ENCODE peak calls at places on chromosomes 13 and 19, in nine cellular contexts. X is IMR-90, H is lower lobe of right lung, M is endothelial cell of umbilical vein, V is cardiac muscle cell, Z is tibial nerve, L is Panc1, G is BJ, Q is right atrium auricular region. D is an unnamed sample.

GRCh38 chr19:29841559-29842367 is 30.0 kb downstream of the CCNE1 start:
- DNase-seq in X (peak), H (no peak), M (peak), V (peak), Z (no peak), L (no peak), G (no peak), Q (no peak), D (peak)

GRCh38 chr13:63393112-63393511 is 1977.5 kb upstream of the PCDH20 start:
- DNase-seq in X (peak), H (no peak), M (no peak), V (peak), Z (no peak), L (no peak), G (no peak), Q (no peak), D (peak)

GRCh38 chr19:38556521-38557174 is 61.1 kb downstream of the MAP4K1 start:
- DNase-seq in X (no peak), H (no peak), M (no peak), V (peak), Z (no peak), L (peak), G (no peak), Q (no peak), D (peak)

GRCh38 chr19:57686727-57687126 is 5.0 kb downstream of the ZNF551 start:
- DNase-seq in X (no peak), H (no peak), M (no peak), V (no peak), Z (no peak), L (no peak), G (no peak), Q (no peak), D (no peak)

GRCh38 chr19:22807061-22807835 is 23.3 kb upstream of the ZNF99 start:
- DNase-seq in X (no peak), H (no peak), M (no peak), V (no peak), Z (no peak), L (no peak), G (no peak), Q (peak), D (no peak)

GRCh38 chr19:33064778-33065550 is at the start of gene RHPN2:
- DNase-seq in X (peak), H (peak), M (peak), V (peak), Z (no peak), L (no peak), G (no peak), Q (no peak), D (peak)

GRCh38 chr13:35723061-35723461 is 246.6 kb upstream of the MAB21L1 start:
- DNase-seq in X (peak), H (no peak), M (no peak), V (peak), Z (peak), L (no peak), G (no peak), Q (no peak), D (peak)

GRCh38 chr13:93963266-93964131 is 516.0 kb downstream of the DCT start:
- DNase-seq in X (peak), H (no peak), M (no peak), V (peak), Z (no peak), L (peak), G (no peak), Q (no peak), D (peak)

GRCh38 chr13:84760956-84761355 is 878.7 kb upstream of the SLITRK1 start:
- DNase-seq in X (no peak), H (no peak), M (no peak), V (no peak), Z (no peak), L (no peak), G (no peak), Q (no peak), D (no peak)

GRCh38 chr19:47036233-47036651 is 12.2 kb downstream of the TMEM160 start:
- DNase-seq in X (no peak), H (peak), M (no peak), V (no peak), Z (no peak), L (no peak), G (no peak), Q (no peak), D (no peak)

GRCh38 chr13:100128373-100128772 is 39.5 kb downstream of the PCCA start:
- DNase-seq in X (peak), H (no peak), M (no peak), V (no peak), Z (no peak), L (no peak), G (no peak), Q (no peak), D (peak)

GRCh38 chr19:17553256-17553655 is 2.2 kb upstream of the COLGALT1 start:
- DNase-seq in X (peak), H (no peak), M (peak), V (peak), Z (peak), L (no peak), G (peak), Q (peak), D (peak)

GRCh38 chr19:47598407-47599349 is 10.3 kb upstream of the BICRA start:
- DNase-seq in X (peak), H (no peak), M (peak), V (peak), Z (peak), L (peak), G (peak), Q (peak), D (peak)

GRCh38 chr19:18098891-18099622 is 1.5 kb downstream of the MAST3 start:
- DNase-seq in X (no peak), H (peak), M (no peak), V (no peak), Z (no peak), L (no peak), G (no peak), Q (no peak), D (no peak)

GRCh38 chr19:19554074-19555023 is 16.3 kb downstream of the CILP2 start:
- DNase-seq in X (peak), H (peak), M (no peak), V (peak), Z (peak), L (no peak), G (no peak), Q (no peak), D (peak)

GRCh38 chr13:108495686-108496363 is 133.6 kb upstream of the MYO16 start:
- DNase-seq in X (no peak), H (no peak), M (no peak), V (peak), Z (no peak), L (no peak), G (no peak), Q (no peak), D (peak)

GRCh38 chr13:113646376-113646775 is 11.6 kb downstream of the ATP4B start:
- DNase-seq in X (no peak), H (no peak), M (no peak), V (no peak), Z (no peak), L (no peak), G (no peak), Q (no peak), D (no peak)

GRCh38 chr13:81917829-81918228 is 1576.9 kb upstream of the SPRY2 start:
- DNase-seq in X (no peak), H (no peak), M (no peak), V (no peak), Z (no peak), L (no peak), G (no peak), Q (no peak), D (no peak)

GRCh38 chr13:25928941-25929505 is 122.8 kb downstream of the SHISA2 start:
- DNase-seq in X (no peak), H (no peak), M (no peak), V (no peak), Z (no peak), L (no peak), G (no peak), Q (no peak), D (peak)

GRCh38 chr19:6092329-6093286 is 17.7 kb downstream of the RFX2 start:
- DNase-seq in X (peak), H (peak), M (peak), V (peak), Z (peak), L (no peak), G (peak), Q (peak), D (peak)

GRCh38 chr19:33700408-33700757 is 78.6 kb downstream of the CHST8 start:
- DNase-seq in X (no peak), H (no peak), M (no peak), V (no peak), Z (no peak), L (no peak), G (no peak), Q (no peak), D (no peak)

GRCh38 chr13:100673831-100674362 is 698 bp downstream of the TMTC4 start:
- DNase-seq in X (peak), H (peak), M (peak), V (peak), Z (peak), L (no peak), G (peak), Q (peak), D (peak)

GRCh38 chr13:35470671-35471465 is 5.6 kb downstream of the MAB21L1 start:
- DNase-seq in X (peak), H (no peak), M (peak), V (peak), Z (peak), L (no peak), G (no peak), Q (peak), D (peak)

GRCh38 chr13:113176292-113176691 is 17.8 kb downstream of the PROZ start:
- DNase-seq in X (no peak), H (no peak), M (no peak), V (no peak), Z (no peak), L (no peak), G (no peak), Q (no peak), D (no peak)

GRCh38 chr19:33622505-33622808 is 704 bp downstream of the CHST8 start:
- DNase-seq in X (no peak), H (no peak), M (no peak), V (peak), Z (no peak), L (no peak), G (no peak), Q (no peak), D (no peak)

GRCh38 chr13:70424928-70425327 is 316.7 kb upstream of the KLHL1 start:
- DNase-seq in X (no peak), H (no peak), M (no peak), V (no peak), Z (no peak), L (no peak), G (no peak), Q (no peak), D (no peak)

GRCh38 chr19:13284929-13285928 is 135.0 kb downstream of the IER2 start:
- DNase-seq in X (no peak), H (no peak), M (no peak), V (no peak), Z (no peak), L (no peak), G (no peak), Q (no peak), D (no peak)

GRCh38 chr13:46354143-46355087 is 32.6 kb downstream of the RUBCNL start:
- DNase-seq in X (peak), H (no peak), M (peak), V (peak), Z (no peak), L (peak), G (peak), Q (no peak), D (peak)

GRCh38 chr19:36973021-36973843 is 57.1 kb downstream of the ZNF568 start:
- DNase-seq in X (peak), H (peak), M (peak), V (peak), Z (peak), L (peak), G (peak), Q (peak), D (peak)

GRCh38 chr19:55461259-55461973 is at the start of gene ISOC2:
- DNase-seq in X (peak), H (peak), M (peak), V (peak), Z (peak), L (peak), G (peak), Q (peak), D (peak)

DNA sequence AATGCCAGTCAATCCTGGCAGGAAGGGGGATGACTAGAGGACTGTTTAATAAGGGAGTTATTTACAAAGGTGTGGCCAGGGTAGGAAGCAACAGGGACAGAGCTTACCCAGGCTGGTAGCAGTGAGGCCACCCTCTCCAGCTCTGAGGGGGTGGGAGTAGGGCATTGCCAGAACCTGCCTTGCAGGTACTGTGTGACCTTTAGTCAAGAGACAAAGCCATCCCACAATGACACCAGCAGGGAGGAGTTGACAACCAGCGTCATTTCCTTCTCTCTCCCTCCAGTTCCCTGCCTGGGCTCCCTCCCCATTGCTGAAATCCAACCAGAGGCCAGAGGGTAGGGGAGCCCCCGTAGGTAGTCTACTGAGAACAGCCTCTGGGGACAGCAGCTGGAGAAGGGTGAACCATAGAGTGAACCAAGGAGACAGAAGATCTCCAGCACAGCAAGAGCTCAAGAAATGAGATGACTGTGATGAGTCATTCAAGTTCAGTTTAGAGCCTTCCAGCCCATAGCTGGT is 33.3 kb upstream of the SPATA13 start:
- DNase-seq in X (peak), H (no peak), M (no peak), V (no peak), Z (no peak), L (no peak), G (no peak), Q (no peak), D (peak)
- H3K4me3 ChIP-seq in X (no peak), H (no peak), M (no peak), V (no peak), Z (no peak), L (no peak), G (no peak), Q (no peak), D (no peak)

DNA sequence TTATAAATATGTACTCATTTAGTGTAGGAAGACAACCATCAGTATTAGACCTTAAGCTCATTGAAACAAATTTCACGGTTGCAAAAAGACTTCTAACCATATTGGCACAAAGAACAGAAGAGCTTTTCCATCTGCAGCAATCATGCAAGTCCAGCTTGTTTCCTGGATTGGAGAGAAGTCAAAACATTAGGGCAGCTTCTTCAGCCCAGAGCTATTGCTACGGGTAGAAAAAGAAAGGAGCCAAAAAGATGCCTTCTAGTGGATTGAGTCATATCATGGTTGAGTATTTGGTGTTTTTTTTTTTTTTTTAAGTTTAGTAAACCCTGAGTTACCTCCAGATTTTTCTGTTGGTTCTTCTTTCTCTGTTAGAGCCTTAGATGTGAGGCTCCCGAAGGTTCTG is 99.8 kb downstream of the WDFY2 start:
- DNase-seq in X (peak), H (no peak), M (no peak), V (peak), Z (no peak), L (no peak), G (no peak), Q (no peak), D (peak)
- TF ChIP-seq CTCF in X (no peak), H (no peak), M (no peak), V (no peak), Z (no peak), L (no peak), G (no peak), Q (no peak), D (no peak)

GRCh38 chr19:9070066-9070465 is 16.8 kb upstream of the OR1M1 start:
- DNase-seq in X (no peak), H (no peak), M (no peak), V (no peak), Z (no peak), L (no peak), G (no peak), Q (no peak), D (no peak)

GRCh38 chr19:9078651-9079050 is 8.2 kb upstream of the OR1M1 start:
- DNase-seq in X (no peak), H (no peak), M (no peak), V (no peak), Z (no peak), L (no peak), G (no peak), Q (no peak), D (no peak)

GRCh38 chr19:9073806-9074205 is 13.1 kb upstream of the OR1M1 start:
- DNase-seq in X (no peak), H (no peak), M (no peak), V (no peak), Z (no peak), L (no peak), G (no peak), Q (no peak), D (no peak)

GRCh38 chr19:9076886-9077285 is 10.0 kb upstream of the OR1M1 start:
- DNase-seq in X (no peak), H (no peak), M (no peak), V (no peak), Z (no peak), L (no peak), G (no peak), Q (no peak), D (no peak)

DNA sequence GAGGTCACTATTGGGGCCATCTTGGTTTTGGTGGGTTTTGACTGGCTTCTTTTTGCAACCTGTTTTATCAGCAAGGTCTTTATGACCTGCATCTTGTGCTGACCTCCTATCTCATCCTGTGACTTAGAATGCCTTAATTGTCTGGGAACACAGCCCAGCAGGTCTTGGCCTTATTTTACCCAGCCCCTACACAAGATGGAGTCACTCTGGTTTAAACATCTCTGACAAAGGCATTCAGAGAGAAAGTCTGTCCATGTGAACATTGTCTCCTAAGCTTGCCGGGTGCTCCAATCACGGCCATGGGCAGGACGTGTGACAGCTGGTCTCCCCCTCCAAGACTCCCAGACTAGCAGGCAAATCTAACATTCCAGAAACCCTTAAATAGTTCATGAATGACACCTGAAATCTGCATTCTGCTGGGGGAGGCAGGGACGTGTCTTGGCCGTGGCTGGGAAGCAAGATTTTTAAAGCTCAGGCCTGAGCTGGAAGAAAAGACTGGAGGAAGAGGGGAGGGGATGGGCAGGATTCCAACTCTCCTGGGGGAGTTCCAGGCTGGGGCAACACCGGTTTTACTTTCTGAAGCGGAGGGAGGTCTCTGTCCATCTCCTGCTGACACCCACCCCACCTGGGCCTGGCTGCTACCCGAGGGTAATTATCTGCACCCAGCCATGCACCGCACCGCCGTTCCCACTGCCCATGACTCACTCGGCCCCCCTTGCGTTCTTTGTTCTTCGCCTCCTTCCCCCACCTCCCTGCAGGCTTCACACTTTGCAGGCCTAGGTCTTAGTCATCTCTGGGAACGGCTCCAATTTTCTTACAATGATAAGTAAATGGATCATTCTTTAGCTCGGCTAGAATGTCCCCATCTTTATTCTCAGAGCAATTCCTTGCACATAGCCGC is 11.5 kb upstream of the OR1M1 start:
- DNase-seq in X (peak), H (peak), M (peak), V (peak), Z (peak), L (peak), G (peak), Q (peak), D (peak)
- H3K4me3 ChIP-seq in X (no peak), H (no peak), M (no peak), V (no peak), Z (no peak), L (no peak), G (no peak), Q (no peak), D (peak)

GRCh38 chr19:40165362-40165937 is 25.8 kb upstream of the MAP3K10 start:
- DNase-seq in X (no peak), H (peak), M (peak), V (peak), Z (peak), L (peak), G (no peak), Q (peak), D (peak)
- TF ChIP-seq CTCF in X (peak), H (peak), M (peak), V (peak), Z (peak), L (no peak), G (peak), Q (peak), D (peak)

DNA sequence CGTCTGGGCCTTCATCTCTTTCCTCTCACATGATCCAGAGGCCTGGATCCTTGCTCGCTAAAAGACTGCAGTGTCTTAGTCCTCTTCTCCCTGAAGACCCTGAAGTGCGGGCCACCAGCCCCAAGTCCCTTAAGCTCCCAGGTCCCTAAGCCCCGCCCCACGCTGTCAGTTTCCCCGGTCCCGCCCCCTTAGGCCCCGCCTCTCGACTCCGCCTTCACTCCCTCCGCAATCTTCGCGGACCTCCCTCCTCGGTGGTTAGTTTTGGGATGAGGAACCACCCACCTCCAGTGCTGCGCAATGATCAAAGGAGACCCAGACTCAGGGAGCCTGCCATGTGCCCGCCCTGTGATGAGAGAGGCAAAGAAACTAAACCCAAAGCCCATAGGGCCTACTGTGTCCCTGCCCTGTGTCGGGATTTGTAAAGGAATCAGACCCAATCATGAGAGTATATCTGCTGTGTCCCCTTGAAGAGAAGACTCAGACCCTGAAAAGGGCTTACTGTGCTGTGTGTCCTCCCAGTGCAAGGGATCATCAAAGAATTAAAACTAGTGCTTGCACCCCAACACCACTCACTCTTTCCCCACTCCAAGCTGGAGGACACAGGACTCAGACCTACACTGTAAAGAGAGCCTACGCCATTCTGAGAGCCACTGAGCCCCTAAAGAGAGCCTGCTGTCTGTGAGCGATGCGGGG is 3.0 kb upstream of the COX6B1 start:
- DNase-seq in X (peak), H (peak), M (peak), V (peak), Z (peak), L (peak), G (no peak), Q (peak), D (peak)
- H3K4me3 ChIP-seq in X (peak), H (peak), M (no peak), V (peak), Z (peak), L (peak), G (peak), Q (peak), D (peak)

GRCh38 chr13:58994778-58995177 is 1169.0 kb downstream of the DIAPH3 start:
- DNase-seq in X (no peak), H (no peak), M (peak), V (no peak), Z (no peak), L (no peak), G (no peak), Q (no peak), D (peak)
- TF ChIP-seq CTCF in X (no peak), H (no peak), M (no peak), V (peak), Z (no peak), L (no peak), G (no peak), Q (peak), D (peak)